ENCODE peak calls at places on chromosomes 2 and 18, in ten cellular contexts. N is lung; K is stromal cell of bone marrow; T is GM06990; A is kidney; D is activated naive CD4-positive, alpha-beta T cell treated with anti-CD3 and anti-CD28 coated beads, Interleukin-2, amount 10 ng/mL, durations not matched to agents 7 days and 5 days; M is keratinocyte; S is NCI-H510A; Q is T-helper 2 cell; X is lung microvascular endothelial cell. W is an unnamed sample.

GRCh38 chr2:168085801-168086361 is 161.5 kb downstream of the STK39 start:
- DNase-seq in X (no peak), T (no peak), Q (no peak), S (no peak), D (no peak), M (no peak), A (no peak), N (no peak), K (no peak), W (no peak)

GRCh38 chr2:183125659-183126341 is 1.6 kb downstream of the NUP35 start:
- DNase-seq in T (no peak), Q (no peak), A (no peak), K (no peak), D (no peak), X (no peak), S (no peak), M (no peak), N (no peak), W (no peak)

GRCh38 chr18:6013101-6013790 is 117.9 kb upstream of the TMEM200C start:
- DNase-seq in M (no peak), K (no peak), Q (no peak), X (no peak), D (no peak), S (no peak), T (no peak), A (no peak), N (no peak), W (no peak)

GRCh38 chr2:208984376-208985100 is 439.3 kb upstream of the MAP2 start:
- DNase-seq in M (no peak), S (no peak), Q (no peak), D (no peak), A (no peak), T (no peak), K (no peak), N (no peak), X (no peak), W (no peak)

GRCh38 chr2:160427629-160428424 is 65.8 kb downstream of the RBMS1 start:
- DNase-seq in M (no peak), D (peak), S (no peak), T (peak), X (peak), N (no peak), A (no peak), K (no peak), Q (peak), W (no peak)

GRCh38 chr2:117942551-117942950 is 71.3 kb downstream of the CCDC93 start:
- DNase-seq in Q (no peak), N (no peak), T (no peak), S (no peak), A (no peak), K (no peak), D (no peak), M (no peak), X (no peak), W (no peak)

GRCh38 chr18:13217466-13217961 is 1.0 kb upstream of the LDLRAD4 start:
- DNase-seq in K (no peak), N (no peak), D (peak), A (peak), S (peak), X (peak), Q (peak), M (no peak), T (peak), W (peak)

GRCh38 chr2:229713371-229714079 is 830 bp downstream of the DNER start:
- DNase-seq in N (no peak), D (peak), K (no peak), X (no peak), T (peak), Q (peak), S (peak), M (no peak), A (peak), W (peak)

GRCh38 chr2:195533771-195534642 is 123.0 kb upstream of the SLC39A10 start:
- DNase-seq in T (no peak), M (peak), X (no peak), S (no peak), A (no peak), D (peak), N (peak), K (peak), Q (peak), W (no peak)

GRCh38 chr2:3536682-3537632 is 17.6 kb upstream of the ADI1 start:
- DNase-seq in S (no peak), D (peak), T (no peak), M (no peak), N (peak), A (peak), Q (no peak), K (no peak), X (peak), W (no peak)

GRCh38 chr2:75503048-75503607 is 57.6 kb downstream of the EVA1A start:
- DNase-seq in Q (no peak), T (no peak), X (peak), A (no peak), D (no peak), S (no peak), N (no peak), K (peak), M (no peak), W (no peak)

GRCh38 chr2:191401287-191401686 is 156.1 kb downstream of the MYO1B start:
- DNase-seq in S (no peak), X (peak), K (no peak), A (no peak), N (no peak), Q (no peak), M (no peak), D (no peak), T (no peak), W (no peak)